ENCODE peak calls at places on chromosomes 11 and 22, in five cellular contexts. O is K562, R is IMR-90, S is SK-N-SH, U is A549. M is an unnamed sample.

GRCh38 chr11:76672431-76673163 is 2.0 kb upstream of the LRRC32 start:
- DNase-seq in O (no peak), R (no peak), S (no peak), U (no peak), M (peak)

GRCh38 chr11:73188301-73188700 is 29.8 kb upstream of the P2RY2 start:
- DNase-seq in O (no peak), R (no peak), S (no peak), U (no peak), M (no peak)

GRCh38 chr11:125903753-125904659 is at the start of gene DDX25:
- DNase-seq in O (no peak), R (no peak), S (peak), U (no peak), M (no peak)

GRCh38 chr22:36233796-36234195 is 5.5 kb downstream of the APOL2 start:
- DNase-seq in O (no peak), R (peak), S (no peak), U (no peak), M (no peak)

GRCh38 chr11:27241316-27242122 is 121.5 kb downstream of the CCDC34 start:
- DNase-seq in O (no peak), R (peak), S (no peak), U (peak), M (no peak)

GRCh38 chr11:88151866-88152265 is 23.4 kb downstream of the RAB38 start:
- DNase-seq in O (no peak), R (no peak), S (no peak), U (no peak), M (no peak)

GRCh38 chr11:72373163-72373562 is 61.2 kb downstream of the CLPB start:
- DNase-seq in O (no peak), R (no peak), S (no peak), U (no peak), M (no peak)

GRCh38 chr22:28116261-28116673 is 197.2 kb upstream of the PITPNB start:
- DNase-seq in O (no peak), R (peak), S (no peak), U (peak), M (no peak)

GRCh38 chr11:30935861-30936260 is 349.7 kb upstream of the MPPED2 start:
- DNase-seq in O (no peak), R (peak), S (no peak), U (no peak), M (no peak)

GRCh38 chr11:49851511-49851910 is 100.7 kb upstream of the OR4C13 start:
- DNase-seq in O (no peak), R (no peak), S (no peak), U (no peak), M (no peak)

GRCh38 chr22:20324139-20324516 is 4.3 kb upstream of the DGCR6L start:
- DNase-seq in O (no peak), R (no peak), S (no peak), U (no peak), M (no peak)

GRCh38 chr22:23649071-23649501 is 17.0 kb upstream of the DRICH1 start:
- DNase-seq in O (no peak), R (no peak), S (no peak), U (no peak), M (no peak)

GRCh38 chr11:62088331-62088933 is 35.4 kb upstream of the INCENP start:
- DNase-seq in O (no peak), R (no peak), S (no peak), U (peak), M (no peak)

GRCh38 chr11:118789501-118790356 is 1.2 kb downstream of the DDX6 start:
- DNase-seq in O (no peak), R (no peak), S (no peak), U (peak), M (peak)

GRCh38 chr11:108965602-108966001 is 300.7 kb downstream of the DDX10 start:
- DNase-seq in O (no peak), R (peak), S (no peak), U (peak), M (no peak)

GRCh38 chr22:38243007-38243775 is 29.6 kb downstream of the TMEM184B start:
- DNase-seq in O (no peak), R (peak), S (no peak), U (peak), M (no peak)

GRCh38 chr22:25548866-25549464 is 15.5 kb upstream of the GRK3 start:
- DNase-seq in O (no peak), R (no peak), S (no peak), U (no peak), M (no peak)

GRCh38 chr11:61193596-61193995 is 9.7 kb upstream of the PGA3 start:
- DNase-seq in O (no peak), R (no peak), S (peak), U (no peak), M (no peak)

GRCh38 chr22:50455201-50455600 is 19.6 kb downstream of the SBF1 start:
- DNase-seq in O (no peak), R (no peak), S (no peak), U (no peak), M (no peak)

GRCh38 chr22:31958625-31959239 is 14.4 kb downstream of the YWHAH start:
- DNase-seq in O (no peak), R (no peak), S (no peak), U (no peak), M (no peak)

GRCh38 chr22:41469218-41469851 is 418 bp downstream of the ACO2 start:
- DNase-seq in O (no peak), R (no peak), S (no peak), U (no peak), M (no peak)

GRCh38 chr11:121590772-121591404 is 138.1 kb upstream of the SORL1-AS1 start:
- DNase-seq in O (no peak), R (no peak), S (peak), U (no peak), M (no peak)
- TF ChIP-seq RCOR1 in O (no peak), R (no peak), S (no peak), U (no peak), M (no peak)

GRCh38 chr11:71248656-71249055 is 3.7 kb downstream of the SHANK2 start:
- DNase-seq in O (no peak), R (no peak), S (peak), U (no peak), M (no peak)

GRCh38 chr11:71248251-71248570 is 4.2 kb downstream of the SHANK2 start:
- DNase-seq in O (no peak), R (no peak), S (no peak), U (no peak), M (no peak)

GRCh38 chr11:71250512-71251158 is 1.7 kb downstream of the SHANK2 start:
- DNase-seq in O (no peak), R (no peak), S (no peak), U (no peak), M (no peak)

GRCh38 chr11:71247551-71248250 is 4.7 kb downstream of the SHANK2 start:
- DNase-seq in O (no peak), R (no peak), S (no peak), U (no peak), M (no peak)

GRCh38 chr11:71249301-71249700 is 3.1 kb downstream of the SHANK2 start:
- DNase-seq in O (no peak), R (no peak), S (peak), U (no peak), M (no peak)
- TF ChIP-seq RCOR1 in O (no peak), R (no peak), S (no peak), U (no peak), M (no peak)

GRCh38 chr11:59262419-59262818 is 49.7 kb upstream of the MPEG1 start:
- DNase-seq in O (no peak), R (no peak), S (no peak), U (no peak), M (no peak)

GRCh38 chr11:59263225-59263894 is 50.6 kb upstream of the MPEG1 start:
- DNase-seq in O (no peak), R (no peak), S (no peak), U (no peak), M (no peak)

GRCh38 chr11:59259867-59260475 is 47.2 kb upstream of the MPEG1 start:
- DNase-seq in O (no peak), R (no peak), S (no peak), U (no peak), M (no peak)

GRCh38 chr11:59259047-59259446 is 46.3 kb upstream of the MPEG1 start:
- DNase-seq in O (no peak), R (no peak), S (no peak), U (no peak), M (no peak)

DNA sequence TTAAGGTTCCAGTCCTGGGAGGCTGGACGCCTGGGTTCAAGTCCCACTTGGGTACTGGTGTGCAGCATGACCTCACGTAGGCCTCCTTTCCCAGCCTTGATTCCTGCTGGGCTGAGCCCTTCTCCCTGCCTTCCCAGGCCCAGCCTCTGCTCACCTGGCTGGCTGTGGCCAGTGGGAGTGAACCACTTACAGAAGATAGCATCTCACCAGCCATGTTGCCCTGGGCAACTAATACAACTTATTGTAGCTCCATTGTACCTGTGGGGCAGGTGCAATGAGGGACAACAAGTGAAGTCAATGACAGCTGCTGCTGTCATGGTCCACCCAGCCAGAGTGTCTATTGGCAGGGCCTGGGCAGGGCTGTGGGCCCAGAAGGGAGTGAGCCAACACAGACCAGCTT is 48.4 kb upstream of the MPEG1 start:
- DNase-seq in O (no peak), R (no peak), S (no peak), U (no peak), M (no peak)
- TF ChIP-seq RCOR1 in O (no peak), R (no peak), S (no peak), U (no peak), M (no peak)

DNA sequence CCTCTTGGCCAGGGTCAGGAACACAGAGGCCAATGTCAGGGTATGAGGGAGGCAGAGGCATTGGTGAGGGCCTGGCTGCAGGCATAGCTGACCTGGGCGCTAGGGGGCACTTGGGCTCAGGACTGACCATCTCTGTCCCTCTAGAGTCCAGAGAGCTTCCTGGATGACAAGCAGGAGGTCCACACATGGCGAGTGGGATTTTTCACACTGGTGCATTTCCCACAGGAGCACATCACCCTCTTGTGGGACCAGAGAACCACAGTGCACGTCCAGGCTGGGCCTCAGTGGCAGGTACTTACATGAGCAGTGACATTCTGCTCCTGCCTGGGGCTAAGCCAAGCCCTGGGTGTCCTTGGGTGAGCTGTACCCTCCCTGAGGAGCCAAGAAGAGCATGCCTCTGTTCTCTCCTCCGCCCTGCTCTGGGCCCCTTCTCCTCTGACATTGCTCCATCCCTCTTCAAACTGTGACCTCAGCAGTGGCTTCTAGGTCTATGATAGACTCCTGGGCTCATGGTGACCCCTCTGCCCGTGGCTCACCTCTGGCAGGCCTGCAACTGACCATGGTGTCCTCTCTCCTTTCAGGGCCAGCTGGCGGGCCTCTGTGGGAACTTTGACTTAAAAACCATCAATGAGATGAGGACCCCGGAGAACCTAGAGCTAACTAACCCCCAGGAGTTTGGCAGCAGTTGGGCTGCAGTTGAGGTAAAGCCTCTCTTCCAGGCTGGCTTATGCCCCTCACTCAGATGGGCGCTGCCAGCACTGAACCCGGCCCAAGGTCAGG is 46.6 kb downstream of the OTOG start:
- DNase-seq in O (no peak), R (no peak), S (no peak), U (no peak), M (no peak)
- TF ChIP-seq RCOR1 in O (no peak), R (no peak), S (no peak), U (no peak), M (no peak)

DNA sequence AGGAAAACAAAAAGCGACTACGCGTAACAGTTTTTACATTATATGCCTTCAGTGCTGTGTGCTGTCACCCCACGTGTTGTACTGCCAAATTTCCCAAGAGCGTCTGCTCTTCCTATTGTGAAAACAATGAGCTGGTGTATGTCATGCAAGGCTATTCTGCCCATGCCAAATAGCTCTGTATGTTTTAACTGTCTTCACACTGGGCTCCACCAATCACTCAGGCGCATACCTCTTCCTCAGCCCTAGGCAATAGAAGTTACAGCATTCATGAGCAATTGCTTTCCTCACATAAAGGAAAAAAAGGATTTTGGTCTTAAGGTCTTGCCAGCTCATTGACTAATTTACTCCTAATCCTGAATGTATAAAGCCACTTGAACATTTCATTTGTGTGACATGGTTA is 606.8 kb downstream of the NTM start:
- DNase-seq in O (no peak), R (peak), S (no peak), U (no peak), M (no peak)
- TF ChIP-seq RCOR1 in O (no peak), R (no peak), S (no peak), U (no peak), M (no peak)

GRCh38 chr11:65445101-65445603 is 22.6 kb downstream of the NEAT1 start:
- DNase-seq in O (no peak), R (peak), S (no peak), U (no peak), M (no peak)
- TF ChIP-seq RCOR1 in O (no peak), R (no peak), S (no peak), U (no peak), M (no peak)

DNA sequence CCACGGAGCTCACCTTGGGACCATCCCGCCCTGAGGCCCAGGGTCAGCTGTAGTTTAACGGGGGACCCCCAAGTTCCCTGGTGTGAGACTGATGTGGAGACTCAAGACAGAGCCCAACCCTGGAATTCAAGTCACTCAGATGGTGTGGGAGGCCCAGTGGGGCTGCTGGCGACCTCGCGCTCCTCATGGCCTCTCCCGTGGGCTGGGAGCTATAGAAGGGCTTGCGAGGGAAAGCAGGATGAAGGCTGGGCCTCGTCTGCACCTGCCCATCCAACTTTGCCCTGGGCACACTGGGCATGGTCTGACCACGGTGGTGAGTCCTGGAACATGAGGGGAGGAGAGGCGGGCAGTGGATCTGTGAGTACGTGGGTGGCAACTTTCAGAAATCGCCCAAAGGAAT is 13.6 kb upstream of the TTLL12 start:
- DNase-seq in O (no peak), R (no peak), S (no peak), U (no peak), M (no peak)
- TF ChIP-seq RCOR1 in O (no peak), R (no peak), S (no peak), U (no peak), M (no peak)

DNA sequence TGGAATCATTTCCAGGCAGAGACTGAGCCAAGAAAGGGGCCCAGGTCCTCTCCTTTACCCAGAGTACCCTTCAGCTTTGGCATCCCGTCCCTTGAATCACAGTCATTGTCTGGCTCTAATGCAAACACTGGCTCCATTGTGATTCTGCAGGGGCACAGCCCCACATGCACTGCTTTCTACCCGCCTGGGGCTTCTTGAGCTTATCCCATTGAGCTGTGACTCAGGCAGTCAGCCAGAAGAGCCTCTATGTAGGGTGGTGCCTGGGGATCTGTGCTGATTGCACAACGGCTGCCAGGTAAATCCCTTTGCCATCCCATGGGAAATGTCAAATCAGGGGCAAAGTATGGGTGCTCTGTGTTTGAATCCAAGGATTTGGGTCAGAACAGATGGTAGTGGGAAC is 89.0 kb downstream of the RASSF10 start:
- DNase-seq in O (no peak), R (no peak), S (no peak), U (peak), M (no peak)
- TF ChIP-seq RCOR1 in O (no peak), R (no peak), S (no peak), U (no peak), M (no peak)

GRCh38 chr22:46770726-46771125 is 8.3 kb downstream of the TBC1D22A start:
- DNase-seq in O (no peak), R (no peak), S (no peak), U (no peak), M (no peak)

GRCh38 chr22:46774456-46775363 is 12.3 kb downstream of the TBC1D22A start:
- DNase-seq in O (no peak), R (no peak), S (no peak), U (no peak), M (no peak)

GRCh38 chr22:46775789-46776485 is 13.5 kb downstream of the TBC1D22A start:
- DNase-seq in O (no peak), R (no peak), S (no peak), U (no peak), M (no peak)

GRCh38 chr22:46775364-46775758 is 12.9 kb downstream of the TBC1D22A start:
- DNase-seq in O (no peak), R (no peak), S (no peak), U (no peak), M (no peak)

DNA sequence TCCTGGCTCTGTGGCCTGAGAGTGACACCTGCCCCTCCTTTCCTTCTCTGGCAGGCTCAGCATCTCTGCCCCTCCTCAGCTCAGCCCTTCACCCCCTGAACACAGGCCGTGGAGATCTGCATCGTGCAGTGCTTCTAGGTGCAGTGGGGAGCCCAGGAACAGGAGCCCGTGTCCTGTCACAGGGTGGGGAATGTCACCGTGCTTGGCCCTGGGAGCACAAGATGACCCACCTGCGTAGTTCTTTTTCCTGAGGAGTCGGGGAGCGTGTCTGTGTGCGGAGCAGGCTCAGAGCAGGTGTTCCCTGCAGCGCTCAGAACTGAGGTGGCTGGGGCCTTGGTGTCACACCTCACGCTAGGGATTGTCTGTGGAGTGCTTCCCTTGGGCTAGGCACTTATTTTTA is 10.6 kb downstream of the TBC1D22A start:
- DNase-seq in O (no peak), R (no peak), S (no peak), U (no peak), M (no peak)
- TF ChIP-seq RCOR1 in O (no peak), R (no peak), S (no peak), U (no peak), M (no peak)

M was measured in GM12878.